ENCODE peak calls at places on chromosomes 1 and 21, in four cellular contexts. Q is left lung, U is left ventricle myocardium inferior, B is tibial nerve. I is an unnamed sample.

GRCh38 chr1:197307551-197307950 is 39.5 kb downstream of the CRB1 start:
- DNase-seq in Q (no peak), B (no peak), U (no peak), I (no peak)

GRCh38 chr1:109256971-109257681 is 7.8 kb downstream of the CELSR2 start:
- DNase-seq in B (no peak), Q (no peak), U (no peak), I (no peak)

GRCh38 chr1:2240251-2241156 is 12.4 kb downstream of the SKI start:
- DNase-seq in U (peak), B (peak), Q (peak), I (no peak)

GRCh38 chr1:62062087-62062486 is 132.6 kb upstream of the L1TD1 start:
- DNase-seq in Q (no peak), B (no peak), U (no peak), I (no peak)

GRCh38 chr1:11654571-11655262 is at the start of gene FBXO44:
- DNase-seq in U (peak), Q (peak), B (no peak), I (peak)

GRCh38 chr1:157734328-157734727 is 33.8 kb upstream of the FCRL3 start:
- DNase-seq in Q (no peak), U (no peak), B (no peak), I (no peak)

GRCh38 chr1:172638885-172639831 is 19.7 kb upstream of the FASLG start:
- DNase-seq in Q (no peak), B (no peak), U (no peak), I (no peak)

GRCh38 chr1:177307771-177308170 is 137.0 kb downstream of the BRINP2 start:
- DNase-seq in Q (no peak), B (no peak), U (no peak), I (no peak)

GRCh38 chr1:17892225-17892624 is 137.1 kb downstream of the ACTL8 start:
- DNase-seq in Q (no peak), B (no peak), U (peak), I (no peak)

GRCh38 chr21:40925481-40925880 is 78.5 kb upstream of the DSCAM start:
- DNase-seq in Q (no peak), U (no peak), B (no peak), I (no peak)

GRCh38 chr1:232462200-232462599 is 167.7 kb downstream of the SIPA1L2 start:
- DNase-seq in U (no peak), Q (no peak), B (no peak), I (no peak)

GRCh38 chr1:232459826-232460225 is 170.1 kb downstream of the SIPA1L2 start:
- DNase-seq in U (no peak), Q (no peak), B (no peak), I (no peak)

GRCh38 chr1:232467073-232467760 is 162.7 kb downstream of the SIPA1L2 start:
- DNase-seq in B (no peak), Q (no peak), U (no peak), I (no peak)

GRCh38 chr1:232464325-232464724 is 165.6 kb downstream of the SIPA1L2 start:
- DNase-seq in Q (no peak), B (no peak), U (no peak), I (no peak)

GRCh38 chr1:232463226-232463625 is 166.7 kb downstream of the SIPA1L2 start:
- DNase-seq in U (no peak), B (no peak), Q (no peak), I (no peak)
- H3K27ac ChIP-seq in U (no peak), B (no peak), Q (no peak), I (no peak)

GRCh38 chr1:199981584-199981983 is 45.9 kb upstream of the NR5A2 start:
- DNase-seq in U (no peak), Q (no peak), B (no peak), I (no peak)
- H3K27ac ChIP-seq in U (no peak), Q (no peak), B (no peak), I (no peak)

DNA sequence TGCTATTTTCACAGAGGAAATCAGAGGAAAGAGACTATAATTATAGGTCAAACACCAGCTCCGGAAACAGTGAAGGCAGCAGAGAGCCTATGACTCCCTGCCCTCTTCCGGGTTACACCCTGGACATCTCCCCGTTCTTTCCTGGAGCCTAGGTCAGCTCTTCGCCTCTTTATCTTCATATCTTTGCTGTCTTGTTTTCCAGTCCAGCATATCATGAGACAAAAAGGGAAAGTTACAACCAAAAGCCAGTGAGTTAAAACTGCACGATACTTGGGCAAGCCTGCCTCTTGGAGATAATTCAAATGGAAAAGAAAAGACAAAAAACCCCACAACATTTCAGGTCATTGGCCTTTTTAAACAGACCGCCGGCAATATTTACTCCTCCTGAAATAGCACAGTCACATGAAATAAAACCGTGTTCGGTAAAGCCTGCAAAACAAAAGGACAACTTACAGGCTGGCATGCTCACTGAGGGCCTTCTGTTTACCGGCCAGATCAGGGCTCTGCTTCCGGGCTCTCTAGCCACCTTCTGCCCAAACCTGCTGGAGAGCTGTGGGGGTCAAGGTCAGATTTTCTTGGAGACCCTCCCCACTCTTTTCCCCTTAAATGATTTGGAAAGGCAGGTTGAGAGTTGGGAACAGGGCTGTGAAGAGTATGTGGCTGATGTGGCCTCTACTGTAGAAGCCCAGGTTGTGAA is 42.8 kb upstream of the PPP2R5A start:
- DNase-seq in U (no peak), Q (no peak), B (no peak), I (no peak)
- H3K27ac ChIP-seq in U (peak), Q (no peak), B (peak), I (peak)

GRCh38 chr1:175750366-175751111 is 7.1 kb upstream of the TNR start:
- DNase-seq in Q (no peak), U (no peak), B (no peak), I (no peak)

GRCh38 chr1:175742790-175743459 is 470 bp downstream of the TNR start:
- DNase-seq in B (no peak), U (no peak), Q (no peak), I (peak)

GRCh38 chr1:175749075-175749474 is 5.7 kb upstream of the TNR start:
- DNase-seq in B (no peak), U (no peak), Q (no peak), I (no peak)

GRCh38 chr1:175744833-175745232 is 1.4 kb upstream of the TNR start:
- DNase-seq in U (no peak), Q (no peak), B (no peak), I (no peak)
- H3K27ac ChIP-seq in U (no peak), Q (no peak), B (no peak), I (no peak)

GRCh38 chr1:201772178-201772577 is 56.8 kb upstream of the IPO9 start:
- DNase-seq in Q (no peak), B (no peak), U (no peak), I (no peak)

GRCh38 chr1:201774983-201775344 is 54.0 kb upstream of the IPO9 start:
- DNase-seq in U (no peak), Q (no peak), B (no peak), I (no peak)

GRCh38 chr1:201775380-201775779 is 53.6 kb upstream of the IPO9 start:
- DNase-seq in B (no peak), U (no peak), Q (no peak), I (no peak)

GRCh38 chr1:201774224-201774982 is 54.6 kb upstream of the IPO9 start:
- DNase-seq in U (no peak), B (no peak), Q (no peak), I (no peak)

DNA sequence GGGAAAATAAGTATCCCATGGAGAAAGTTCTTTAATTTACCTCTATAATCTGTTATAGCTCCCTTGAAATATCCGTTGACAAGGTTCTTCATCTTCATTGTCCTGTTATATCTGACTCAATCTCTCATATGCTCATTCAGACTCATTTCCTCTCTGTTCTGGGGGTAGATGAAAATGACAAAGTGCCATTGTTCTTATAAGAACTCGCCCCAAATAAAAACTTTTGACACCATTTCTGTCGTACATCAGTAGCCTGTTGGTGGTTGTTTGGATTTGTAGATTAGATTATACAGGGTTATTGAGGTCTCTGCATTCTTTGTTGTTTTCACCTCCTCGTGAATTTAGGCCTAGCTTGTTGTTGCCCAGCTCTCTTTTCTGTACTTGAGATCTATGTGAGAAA is 55.2 kb upstream of the IPO9 start:
- DNase-seq in U (no peak), Q (no peak), B (no peak), I (no peak)
- H3K27ac ChIP-seq in U (peak), Q (no peak), B (peak), I (peak)

GRCh38 chr1:70819231-70819630 is 228.4 kb downstream of the PTGER3 start:
- DNase-seq in U (no peak), Q (no peak), B (no peak), I (no peak)

GRCh38 chr1:70818391-70818790 is 229.2 kb downstream of the PTGER3 start:
- DNase-seq in B (no peak), U (no peak), Q (no peak), I (no peak)

GRCh38 chr1:70820995-70821394 is 226.6 kb downstream of the PTGER3 start:
- DNase-seq in B (no peak), U (no peak), Q (no peak), I (no peak)

GRCh38 chr1:70819785-70820184 is 227.8 kb downstream of the PTGER3 start:
- DNase-seq in B (no peak), Q (no peak), U (no peak), I (no peak)
- H3K27ac ChIP-seq in B (no peak), Q (no peak), U (peak), I (no peak)

GRCh38 chr1:89567797-89568196 is 43.2 kb downstream of the LRRC8B start:
- DNase-seq in B (no peak), Q (no peak), U (no peak), I (no peak)
- H3K27ac ChIP-seq in B (peak), Q (no peak), U (peak), I (no peak)

GRCh38 chr1:203596673-203597072 is 30.0 kb upstream of the ATP2B4 start:
- DNase-seq in U (no peak), B (no peak), Q (no peak), I (no peak)
- H3K27ac ChIP-seq in U (peak), B (no peak), Q (no peak), I (no peak)

GRCh38 chr1:192967901-192968300 is 91.3 kb downstream of the UCHL5 start:
- DNase-seq in U (no peak), B (no peak), Q (no peak), I (no peak)

GRCh38 chr1:192966073-192966472 is 93.1 kb downstream of the UCHL5 start:
- DNase-seq in U (no peak), B (no peak), Q (no peak), I (no peak)

GRCh38 chr1:192967211-192967877 is 91.8 kb downstream of the UCHL5 start:
- DNase-seq in B (no peak), U (no peak), Q (no peak), I (no peak)

GRCh38 chr1:192968323-192968722 is 90.8 kb downstream of the UCHL5 start:
- DNase-seq in U (no peak), Q (no peak), B (no peak), I (no peak)

GRCh38 chr1:192969091-192969490 is 90.1 kb downstream of the UCHL5 start:
- DNase-seq in Q (no peak), B (no peak), U (no peak), I (no peak)
- H3K27ac ChIP-seq in Q (no peak), B (no peak), U (no peak), I (no peak)